ENCODE peak calls at places on chromosomes 11 and 22, in ten cellular contexts. One of them, this sample, is unnamed.

GRCh38 chr11:3853935-3854659 is 1.4 kb upstream of the STIM1 start:
- DNase-seq in dorsolateral prefrontal cortex: no peak
- DNase-seq in spleen: peak
- DNase-seq in endothelial cell: no peak
- DNase-seq in RWPE1: no peak
- DNase-seq in AG10803: no peak
- DNase-seq in heart left ventricle: peak
- DNase-seq in HFFc6: no peak
- DNase-seq in mucosa of descending colon: peak
- DNase-seq in AG09309: no peak
- DNase-seq in this sample: no peak

GRCh38 chr11:73551697-73552096 is 46.2 kb downstream of the FAM168A start:
- DNase-seq in dorsolateral prefrontal cortex: no peak
- DNase-seq in spleen: no peak
- DNase-seq in endothelial cell: no peak
- DNase-seq in RWPE1: no peak
- DNase-seq in AG10803: no peak
- DNase-seq in heart left ventricle: no peak
- DNase-seq in HFFc6: no peak
- DNase-seq in mucosa of descending colon: no peak
- DNase-seq in AG09309: no peak
- DNase-seq in this sample: no peak

GRCh38 chr22:44917372-44918165 is 92.2 kb downstream of the PHF21B start:
- DNase-seq in dorsolateral prefrontal cortex: no peak
- DNase-seq in spleen: peak
- DNase-seq in endothelial cell: no peak
- DNase-seq in RWPE1: no peak
- DNase-seq in AG10803: no peak
- DNase-seq in heart left ventricle: no peak
- DNase-seq in HFFc6: no peak
- DNase-seq in mucosa of descending colon: no peak
- DNase-seq in AG09309: no peak
- DNase-seq in this sample: no peak

GRCh38 chr11:71283960-71284359 is 31.6 kb upstream of the SHANK2 start:
- DNase-seq in dorsolateral prefrontal cortex: no peak
- DNase-seq in spleen: peak
- DNase-seq in endothelial cell: no peak
- DNase-seq in RWPE1: peak
- DNase-seq in AG10803: no peak
- DNase-seq in heart left ventricle: no peak
- DNase-seq in HFFc6: no peak
- DNase-seq in mucosa of descending colon: peak
- DNase-seq in AG09309: no peak
- DNase-seq in this sample: peak

GRCh38 chr11:57480409-57481137 is 20.2 kb downstream of the RTN4RL2 start:
- DNase-seq in dorsolateral prefrontal cortex: peak
- DNase-seq in spleen: peak
- DNase-seq in endothelial cell: peak
- DNase-seq in RWPE1: no peak
- DNase-seq in AG10803: no peak
- DNase-seq in heart left ventricle: peak
- DNase-seq in HFFc6: peak
- DNase-seq in mucosa of descending colon: peak
- DNase-seq in AG09309: no peak
- DNase-seq in this sample: peak

GRCh38 chr11:33931032-33931431 is 39.2 kb upstream of the LMO2 start:
- DNase-seq in dorsolateral prefrontal cortex: no peak
- DNase-seq in spleen: no peak
- DNase-seq in endothelial cell: no peak
- DNase-seq in RWPE1: no peak
- DNase-seq in AG10803: no peak
- DNase-seq in heart left ventricle: no peak
- DNase-seq in HFFc6: no peak
- DNase-seq in mucosa of descending colon: no peak
- DNase-seq in AG09309: no peak
- DNase-seq in this sample: no peak

GRCh38 chr11:93842461-93842860 is 8.0 kb downstream of the VSTM5 start:
- DNase-seq in dorsolateral prefrontal cortex: no peak
- DNase-seq in spleen: no peak
- DNase-seq in endothelial cell: no peak
- DNase-seq in RWPE1: peak
- DNase-seq in AG10803: peak
- DNase-seq in heart left ventricle: no peak
- DNase-seq in HFFc6: peak
- DNase-seq in mucosa of descending colon: peak
- DNase-seq in AG09309: peak
- DNase-seq in this sample: peak

GRCh38 chr11:80700386-80700785 is 1259.6 kb upstream of the TENM4 start:
- DNase-seq in dorsolateral prefrontal cortex: no peak
- DNase-seq in spleen: no peak
- DNase-seq in endothelial cell: no peak
- DNase-seq in RWPE1: no peak
- DNase-seq in AG10803: no peak
- DNase-seq in heart left ventricle: no peak
- DNase-seq in HFFc6: no peak
- DNase-seq in mucosa of descending colon: no peak
- DNase-seq in AG09309: no peak
- DNase-seq in this sample: no peak

DNA sequence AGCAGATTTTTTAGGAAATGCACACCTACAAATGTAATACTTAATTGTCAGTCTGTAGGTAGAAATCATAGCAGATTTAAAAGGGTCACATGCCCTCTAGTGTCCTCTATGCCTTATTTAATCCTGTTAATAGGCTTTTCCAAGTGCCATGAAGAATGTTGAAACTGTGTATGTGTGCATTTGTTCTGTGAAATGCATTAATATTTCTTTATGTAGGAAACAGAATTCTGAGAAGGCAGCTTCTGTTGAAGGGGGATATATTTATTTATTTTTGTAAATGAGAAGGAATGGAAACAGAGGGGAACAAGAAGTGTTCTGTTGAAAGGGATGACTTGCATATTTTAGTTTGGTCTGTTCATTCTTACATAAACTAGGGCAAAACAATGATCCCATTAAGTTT is 51.0 kb downstream of the SVIP start:
- DNase-seq in dorsolateral prefrontal cortex: no peak
- DNase-seq in spleen: no peak
- DNase-seq in endothelial cell: no peak
- DNase-seq in RWPE1: no peak
- DNase-seq in AG10803: no peak
- DNase-seq in heart left ventricle: no peak
- DNase-seq in HFFc6: no peak
- DNase-seq in mucosa of descending colon: no peak
- DNase-seq in AG09309: no peak
- DNase-seq in this sample: no peak
- TF ChIP-seq CTCF in dorsolateral prefrontal cortex: peak
- TF ChIP-seq CTCF in spleen: no peak
- TF ChIP-seq CTCF in endothelial cell: no peak
- TF ChIP-seq CTCF in RWPE1: no peak
- TF ChIP-seq CTCF in AG10803: no peak
- TF ChIP-seq CTCF in heart left ventricle: peak
- TF ChIP-seq CTCF in HFFc6: no peak
- TF ChIP-seq CTCF in mucosa of descending colon: no peak
- TF ChIP-seq CTCF in AG09309: no peak
- TF ChIP-seq CTCF in this sample: no peak

GRCh38 chr11:64053699-64054098 is 18.0 kb downstream of the FLRT1 start:
- DNase-seq in dorsolateral prefrontal cortex: no peak
- DNase-seq in spleen: no peak
- DNase-seq in endothelial cell: no peak
- DNase-seq in RWPE1: no peak
- DNase-seq in AG10803: no peak
- DNase-seq in heart left ventricle: no peak
- DNase-seq in HFFc6: no peak
- DNase-seq in mucosa of descending colon: no peak
- DNase-seq in AG09309: no peak
- DNase-seq in this sample: no peak

GRCh38 chr11:64056213-64056785 is 20.6 kb downstream of the FLRT1 start:
- DNase-seq in dorsolateral prefrontal cortex: peak
- DNase-seq in spleen: no peak
- DNase-seq in endothelial cell: no peak
- DNase-seq in RWPE1: no peak
- DNase-seq in AG10803: no peak
- DNase-seq in heart left ventricle: no peak
- DNase-seq in HFFc6: no peak
- DNase-seq in mucosa of descending colon: no peak
- DNase-seq in AG09309: no peak
- DNase-seq in this sample: no peak

GRCh38 chr11:64052938-64053622 is 17.3 kb downstream of the FLRT1 start:
- DNase-seq in dorsolateral prefrontal cortex: no peak
- DNase-seq in spleen: no peak
- DNase-seq in endothelial cell: no peak
- DNase-seq in RWPE1: no peak
- DNase-seq in AG10803: no peak
- DNase-seq in heart left ventricle: no peak
- DNase-seq in HFFc6: no peak
- DNase-seq in mucosa of descending colon: no peak
- DNase-seq in AG09309: no peak
- DNase-seq in this sample: no peak

GRCh38 chr11:64056861-64057260 is 21.1 kb downstream of the FLRT1 start:
- DNase-seq in dorsolateral prefrontal cortex: no peak
- DNase-seq in spleen: no peak
- DNase-seq in endothelial cell: no peak
- DNase-seq in RWPE1: no peak
- DNase-seq in AG10803: no peak
- DNase-seq in heart left ventricle: no peak
- DNase-seq in HFFc6: no peak
- DNase-seq in mucosa of descending colon: no peak
- DNase-seq in AG09309: no peak
- DNase-seq in this sample: no peak

DNA sequence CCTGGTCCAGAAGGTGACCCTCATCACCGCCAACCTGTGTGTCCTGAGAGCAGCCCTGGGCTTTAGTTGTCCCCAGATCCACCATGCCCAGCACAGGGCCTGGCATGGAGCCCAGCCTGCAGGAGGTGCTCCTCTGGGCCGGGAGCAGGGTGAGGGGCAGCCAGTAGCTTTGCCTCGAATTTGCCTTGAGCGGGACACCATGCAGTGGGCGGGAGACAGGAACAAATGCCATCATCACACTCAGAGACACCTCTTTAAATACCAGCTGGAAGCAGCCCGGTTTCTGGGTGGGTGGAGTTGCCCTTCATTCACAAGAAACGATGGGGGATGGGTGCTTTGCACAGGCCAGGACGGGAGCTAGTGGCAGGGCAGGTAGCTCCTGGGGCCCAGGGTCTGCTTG is 19.3 kb downstream of the FLRT1 start:
- DNase-seq in dorsolateral prefrontal cortex: no peak
- DNase-seq in spleen: no peak
- DNase-seq in endothelial cell: no peak
- DNase-seq in RWPE1: no peak
- DNase-seq in AG10803: no peak
- DNase-seq in heart left ventricle: peak
- DNase-seq in HFFc6: no peak
- DNase-seq in mucosa of descending colon: no peak
- DNase-seq in AG09309: no peak
- DNase-seq in this sample: no peak
- TF ChIP-seq CTCF in dorsolateral prefrontal cortex: no peak
- TF ChIP-seq CTCF in spleen: no peak
- TF ChIP-seq CTCF in endothelial cell: no peak
- TF ChIP-seq CTCF in RWPE1: no peak
- TF ChIP-seq CTCF in AG10803: no peak
- TF ChIP-seq CTCF in heart left ventricle: no peak
- TF ChIP-seq CTCF in HFFc6: no peak
- TF ChIP-seq CTCF in mucosa of descending colon: no peak
- TF ChIP-seq CTCF in AG09309: no peak
- TF ChIP-seq CTCF in this sample: no peak

GRCh38 chr11:31881825-31882224 is 70.7 kb upstream of the PAX6 start:
- DNase-seq in dorsolateral prefrontal cortex: no peak
- DNase-seq in spleen: no peak
- DNase-seq in endothelial cell: no peak
- DNase-seq in RWPE1: no peak
- DNase-seq in AG10803: no peak
- DNase-seq in heart left ventricle: no peak
- DNase-seq in HFFc6: no peak
- DNase-seq in mucosa of descending colon: no peak
- DNase-seq in AG09309: no peak
- DNase-seq in this sample: no peak

GRCh38 chr11:31884080-31884479 is 73.0 kb upstream of the PAX6 start:
- DNase-seq in dorsolateral prefrontal cortex: no peak
- DNase-seq in spleen: no peak
- DNase-seq in endothelial cell: no peak
- DNase-seq in RWPE1: no peak
- DNase-seq in AG10803: no peak
- DNase-seq in heart left ventricle: no peak
- DNase-seq in HFFc6: no peak
- DNase-seq in mucosa of descending colon: no peak
- DNase-seq in AG09309: no peak
- DNase-seq in this sample: no peak

GRCh38 chr11:31883435-31883834 is 72.3 kb upstream of the PAX6 start:
- DNase-seq in dorsolateral prefrontal cortex: no peak
- DNase-seq in spleen: no peak
- DNase-seq in endothelial cell: no peak
- DNase-seq in RWPE1: no peak
- DNase-seq in AG10803: no peak
- DNase-seq in heart left ventricle: no peak
- DNase-seq in HFFc6: no peak
- DNase-seq in mucosa of descending colon: no peak
- DNase-seq in AG09309: no peak
- DNase-seq in this sample: no peak

GRCh38 chr11:31882951-31883392 is 71.8 kb upstream of the PAX6 start:
- DNase-seq in dorsolateral prefrontal cortex: no peak
- DNase-seq in spleen: no peak
- DNase-seq in endothelial cell: no peak
- DNase-seq in RWPE1: no peak
- DNase-seq in AG10803: peak
- DNase-seq in heart left ventricle: no peak
- DNase-seq in HFFc6: no peak
- DNase-seq in mucosa of descending colon: no peak
- DNase-seq in AG09309: no peak
- DNase-seq in this sample: no peak

DNA sequence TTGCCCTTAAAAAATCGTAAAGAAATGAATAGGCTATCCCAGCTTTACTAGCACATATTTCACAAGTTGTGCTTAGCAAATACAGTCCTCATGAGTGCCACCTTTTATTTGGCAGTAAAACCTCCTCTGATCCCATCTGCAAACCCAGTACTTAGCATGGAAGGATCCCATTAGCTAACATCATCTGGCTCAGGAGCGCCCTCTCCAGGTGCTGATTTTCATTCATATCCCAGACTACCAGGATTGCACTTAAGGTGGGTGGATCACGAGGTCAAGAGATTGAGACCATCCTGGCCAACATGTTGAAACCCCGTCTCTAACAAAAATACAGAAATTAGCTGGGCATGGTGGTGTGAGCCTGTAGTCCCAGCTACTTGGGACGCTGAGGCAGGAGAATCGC is 76.1 kb upstream of the PAX6 start:
- DNase-seq in dorsolateral prefrontal cortex: no peak
- DNase-seq in spleen: no peak
- DNase-seq in endothelial cell: no peak
- DNase-seq in RWPE1: no peak
- DNase-seq in AG10803: no peak
- DNase-seq in heart left ventricle: no peak
- DNase-seq in HFFc6: no peak
- DNase-seq in mucosa of descending colon: peak
- DNase-seq in AG09309: no peak
- DNase-seq in this sample: no peak
- TF ChIP-seq CTCF in dorsolateral prefrontal cortex: no peak
- TF ChIP-seq CTCF in spleen: no peak
- TF ChIP-seq CTCF in endothelial cell: peak
- TF ChIP-seq CTCF in RWPE1: no peak
- TF ChIP-seq CTCF in AG10803: no peak
- TF ChIP-seq CTCF in heart left ventricle: no peak
- TF ChIP-seq CTCF in HFFc6: peak
- TF ChIP-seq CTCF in mucosa of descending colon: no peak
- TF ChIP-seq CTCF in AG09309: no peak
- TF ChIP-seq CTCF in this sample: no peak

GRCh38 chr22:20016734-20017621 is at the start of gene ARVCF:
- DNase-seq in dorsolateral prefrontal cortex: peak
- DNase-seq in spleen: peak
- DNase-seq in endothelial cell: peak
- DNase-seq in RWPE1: peak
- DNase-seq in AG10803: peak
- DNase-seq in heart left ventricle: peak
- DNase-seq in HFFc6: peak
- DNase-seq in mucosa of descending colon: peak
- DNase-seq in AG09309: peak
- DNase-seq in this sample: peak
- TF ChIP-seq CTCF in dorsolateral prefrontal cortex: peak
- TF ChIP-seq CTCF in spleen: peak
- TF ChIP-seq CTCF in endothelial cell: no peak
- TF ChIP-seq CTCF in RWPE1: no peak
- TF ChIP-seq CTCF in AG10803: no peak
- TF ChIP-seq CTCF in heart left ventricle: peak
- TF ChIP-seq CTCF in HFFc6: peak
- TF ChIP-seq CTCF in mucosa of descending colon: no peak
- TF ChIP-seq CTCF in AG09309: no peak
- TF ChIP-seq CTCF in this sample: peak